ENCODE peak calls at places on chromosome 16, in nine cellular contexts. M is transverse colon, R is tibial nerve, X is ovary, Y is right lobe of liver, Q is heart left ventricle, C is body of pancreas, L is IMR-90, E is A549. P is an unnamed sample.

GRCh38 chr16:67429053-67429798 is 1.7 kb upstream of the HSD11B2 start:
- DNase-seq in R (no peak), C (no peak), L (no peak), Q (no peak), E (no peak), X (no peak), M (peak; percentile 85), Y (no peak), P (no peak)

GRCh38 chr16:77877712-77878111 is 89.3 kb downstream of the VAT1L start:
- DNase-seq in Q (no peak), L (peak; percentile 97), E (peak; percentile 10), C (no peak), M (no peak), R (no peak), Y (no peak), X (no peak), P (no peak)

GRCh38 chr16:5580320-5580719 is 482.7 kb upstream of the EEF2KMT start:
- DNase-seq in E (no peak), M (no peak), X (no peak), Y (no peak), C (no peak), R (no peak), Q (no peak), L (no peak), P (no peak)

GRCh38 chr16:6493555-6493954 is 839.1 kb upstream of the RBFOX1 start:
- DNase-seq in L (no peak), Y (no peak), E (no peak), X (no peak), R (no peak), Q (no peak), C (no peak), M (no peak), P (no peak)

GRCh38 chr16:1090620-1091587 is 5.1 kb downstream of the C1QTNF8 start:
- DNase-seq in Y (no peak), M (no peak), C (no peak), R (no peak), E (no peak), Q (no peak), L (no peak), X (no peak), P (no peak)

GRCh38 chr16:54048994-54049929 is 237.3 kb downstream of the IRX3 start:
- DNase-seq in R (no peak), Y (no peak), M (no peak), X (no peak), C (no peak), L (no peak), Q (no peak), E (no peak), P (no peak)

GRCh38 chr16:75377971-75378386 is 55.3 kb downstream of the CFDP1 start:
- DNase-seq in Y (no peak), R (no peak), M (no peak), C (no peak), X (peak; percentile 60), L (peak; percentile 97), Q (no peak), E (peak; percentile 18), P (no peak)

GRCh38 chr16:68885321-68885720 is 42.0 kb downstream of the TANGO6 start:
- DNase-seq in L (no peak), C (no peak), E (no peak), R (no peak), Y (no peak), X (no peak), Q (no peak), M (no peak), P (no peak)

GRCh38 chr16:8694795-8695194 is 20.4 kb downstream of the ABAT start:
- DNase-seq in L (no peak), C (no peak), Y (peak; percentile 72), Q (no peak), R (no peak), M (no peak), X (no peak), E (no peak), P (no peak)

GRCh38 chr16:24876231-24876630 is 30.5 kb downstream of the SLC5A11 start:
- DNase-seq in X (no peak), L (no peak), C (no peak), M (peak; percentile 60), R (no peak), Y (no peak), E (no peak), Q (no peak), P (no peak)

GRCh38 chr16:84617068-84617630 is 729 bp downstream of the COTL1 start:
- DNase-seq in C (peak; percentile 37), E (no peak), L (no peak), Y (peak; percentile 48), R (no peak), M (peak; percentile 59), Q (peak; percentile 72), X (no peak), P (peak; percentile 52)

GRCh38 chr16:62058412-62058811 is 22.2 kb upstream of the CDH8 start:
- DNase-seq in X (no peak), R (no peak), M (no peak), Y (no peak), E (no peak), C (no peak), L (no peak), Q (no peak), P (no peak)

GRCh38 chr16:64088838-64089237 is 1033.0 kb downstream of the CDH11 start:
- DNase-seq in L (no peak), Y (no peak), Q (no peak), E (no peak), X (no peak), C (no peak), M (no peak), R (no peak), P (no peak)

GRCh38 chr16:78976212-78976611 is 624.3 kb downstream of the MAF start:
- DNase-seq in M (no peak), X (no peak), R (no peak), E (no peak), L (no peak), Q (no peak), Y (no peak), C (no peak), P (no peak)

GRCh38 chr16:85751665-85752501 is 987 bp upstream of the C16orf74 start:
- DNase-seq in L (peak; percentile 58), M (no peak), R (no peak), C (no peak), E (no peak), Y (no peak), Q (no peak), X (no peak), P (no peak)

GRCh38 chr16:77277141-77277540 is 77.9 kb downstream of the SYCE1L start:
- DNase-seq in L (no peak), C (no peak), X (no peak), Q (no peak), E (no peak), Y (no peak), M (no peak), R (no peak), P (no peak)

GRCh38 chr16:75288596-75289120 is 37.2 kb upstream of the BCAR1 start:
- DNase-seq in R (no peak), E (no peak), Y (no peak), Q (no peak), X (no peak), C (no peak), M (no peak), L (no peak), P (peak; percentile 57)

GRCh38 chr16:54655171-54655590 is 275.5 kb upstream of the IRX5 start:
- DNase-seq in R (peak; percentile 10), L (no peak), E (no peak), X (peak; percentile 22), M (no peak), Y (no peak), Q (no peak), C (peak; percentile 15), P (peak; percentile 71)

GRCh38 chr16:1550061-1550460 is 16.6 kb downstream of the TMEM204 start:
- DNase-seq in E (no peak), Y (no peak), C (no peak), X (no peak), M (no peak), R (no peak), Q (no peak), L (no peak), P (no peak)

GRCh38 chr16:17266606-17267313 is 204.0 kb downstream of the XYLT1 start:
- DNase-seq in M (peak; percentile 89), L (no peak), Q (no peak), X (peak; percentile 85), R (no peak), Y (peak; percentile 49), C (peak; percentile 96), E (no peak), P (no peak)

GRCh38 chr16:58414938-58415451 is 22.7 kb downstream of the GINS3 start:
- DNase-seq in E (no peak), Q (no peak), L (peak; percentile 29), C (no peak), Y (no peak), M (no peak), X (no peak), R (no peak), P (no peak)
- H3K27ac ChIP-seq in E (no peak overlapping the region), Q (peak overlapping the region; percentile 97), L (no peak overlapping the region), C (no peak overlapping the region), Y (no peak overlapping the region), M (no peak overlapping the region), X (no peak overlapping the region), R (no peak overlapping the region), P (no peak overlapping the region)

DNA sequence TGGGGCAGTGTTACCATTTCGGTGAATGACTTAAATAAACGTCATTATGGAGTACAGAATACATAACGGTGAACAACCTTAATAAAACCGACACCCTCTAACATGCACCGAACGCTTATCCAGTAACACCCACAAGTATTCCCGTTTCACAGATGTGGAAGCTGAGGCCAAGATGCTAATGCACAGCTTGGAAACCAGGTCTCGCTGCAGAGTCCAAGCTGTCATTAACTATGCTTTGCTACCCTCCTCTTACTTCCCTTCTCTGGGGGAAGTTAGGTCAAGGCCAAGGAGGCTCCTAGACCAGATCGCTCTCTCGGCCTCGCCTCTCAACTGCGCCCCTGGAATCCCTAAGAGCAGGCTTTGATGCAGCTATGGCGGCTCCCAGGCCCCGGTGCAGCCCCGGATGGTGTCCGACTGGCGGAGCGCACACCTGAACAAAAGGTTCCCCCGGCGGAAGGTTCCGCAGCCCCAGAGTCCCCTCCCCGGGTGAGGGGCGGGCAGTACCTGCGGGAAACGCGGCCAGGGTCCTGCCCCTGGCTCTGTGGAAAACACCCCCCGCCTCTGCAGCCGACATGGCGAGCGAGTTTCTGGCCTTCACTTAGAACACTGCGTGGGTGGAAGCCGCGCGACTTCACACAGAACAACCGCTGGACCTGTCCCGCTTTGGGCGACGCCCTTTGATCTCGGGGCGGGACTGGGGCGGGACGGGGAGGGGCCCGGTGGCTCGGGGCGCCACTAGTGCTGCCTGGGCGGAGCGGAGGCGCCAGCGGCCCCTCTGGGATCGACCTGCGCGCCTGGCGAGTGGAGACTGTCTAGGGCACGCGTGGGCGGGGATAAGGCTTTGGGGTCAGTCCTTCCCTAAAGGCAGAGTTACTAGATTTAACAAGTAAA is at the start of gene CPPED1:
- DNase-seq in L (peak; percentile 80), Q (peak; percentile 97), E (peak; percentile 90), C (peak; percentile 88), R (peak; percentile 73), M (peak; percentile 94), Y (peak; percentile 98), X (peak; percentile 92), P (peak; percentile 97)
- TF ChIP-seq POLR2A in L (peak; percentile 46), Q (no peak), E (peak; percentile 73), C (peak; percentile 68), R (peak; percentile 19), M (peak; percentile 60), Y (peak; percentile 75), X (peak; percentile 49), P (peak; percentile 50)

GRCh38 chr16:15650698-15651161 is 685 bp downstream of the NDE1 start:
- DNase-seq in M (no peak), E (no peak), Q (peak; percentile 64), R (peak; percentile 19), C (peak; percentile 22), L (peak; percentile 13), Y (no peak), X (peak; percentile 58), P (peak; percentile 15)
- H3K4me1 ChIP-seq in M (peaks cover 4% of the 10 kb centered on the region), E (peaks cover 23% of the 10 kb centered on the region), Q (peaks cover 36% of the 10 kb centered on the region), R (peaks cover 18% of the 10 kb centered on the region), C (peaks cover 14% of the 10 kb centered on the region), L (peaks cover 6% of the 10 kb centered on the region), Y (no peaks in the 10 kb centered on the region), X (peaks cover 4% of the 10 kb centered on the region), P (no peaks in the 10 kb centered on the region)

GRCh38 chr16:89422527-89422904 is 67.8 kb downstream of the ANKRD11 start:
- DNase-seq in C (no peak), Q (peak; percentile 43), E (no peak), X (no peak), Y (no peak), R (no peak), L (peak; percentile 59), M (no peak), P (no peak)
- H3K27ac ChIP-seq in C (no peak overlapping the region), Q (no peak overlapping the region), E (no peak overlapping the region), X (no peak overlapping the region), Y (no peak overlapping the region), R (no peak overlapping the region), L (no peak overlapping the region), M (peak overlapping the region; percentile 43), P (no peak overlapping the region)

P was measured in thyroid gland.